ENCODE peak calls at places on chromosomes 12 and 14, in five cellular contexts. One of them, this sample, is unnamed.

GRCh38 chr14:61552196-61552595 is 143.1 kb upstream of the HIF1A start:
- DNase-seq in mesendoderm: no peak
- DNase-seq in neuronal stem cell: no peak
- DNase-seq in MM.1S: no peak
- DNase-seq in fibroblast of lung: no peak
- DNase-seq in this sample: no peak

GRCh38 chr12:29255061-29255460 is 106.0 kb downstream of the FAR2 start:
- DNase-seq in fibroblast of lung: no peak
- DNase-seq in neuronal stem cell: no peak
- DNase-seq in mesendoderm: no peak
- DNase-seq in MM.1S: no peak
- DNase-seq in this sample: no peak

GRCh38 chr12:101866615-101867373 is 10.6 kb upstream of the DRAM1 start:
- DNase-seq in MM.1S: no peak
- DNase-seq in mesendoderm: no peak
- DNase-seq in neuronal stem cell: no peak
- DNase-seq in fibroblast of lung: no peak
- DNase-seq in this sample: no peak

GRCh38 chr12:3658327-3659163 is 94.4 kb downstream of the CRACR2A start:
- DNase-seq in MM.1S: no peak
- DNase-seq in fibroblast of lung: no peak
- DNase-seq in neuronal stem cell: peak; percentile 18
- DNase-seq in mesendoderm: peak; percentile 70
- DNase-seq in this sample: peak; percentile 76

GRCh38 chr12:128077211-128077916 is 189.6 kb upstream of the TMEM132C start:
- DNase-seq in mesendoderm: no peak
- DNase-seq in MM.1S: no peak
- DNase-seq in fibroblast of lung: no peak
- DNase-seq in neuronal stem cell: no peak
- DNase-seq in this sample: no peak

GRCh38 chr12:121797937-121798801 is 4.7 kb upstream of the RHOF start:
- DNase-seq in mesendoderm: peak; percentile 81
- DNase-seq in fibroblast of lung: peak; percentile 59
- DNase-seq in MM.1S: no peak
- DNase-seq in neuronal stem cell: no peak
- DNase-seq in this sample: peak; percentile 65

GRCh38 chr14:53391631-53392030 is 238.5 kb upstream of the DDHD1 start:
- DNase-seq in fibroblast of lung: peak; percentile 97
- DNase-seq in mesendoderm: no peak
- DNase-seq in MM.1S: no peak
- DNase-seq in neuronal stem cell: no peak
- DNase-seq in this sample: no peak

GRCh38 chr12:124520258-124520657 is 47.2 kb downstream of the NCOR2 start:
- DNase-seq in mesendoderm: no peak
- DNase-seq in neuronal stem cell: no peak
- DNase-seq in fibroblast of lung: peak; percentile 84
- DNase-seq in MM.1S: no peak
- DNase-seq in this sample: no peak

GRCh38 chr12:52832960-52833905 is 878 bp downstream of the KRT79 start:
- DNase-seq in fibroblast of lung: peak; percentile 32
- DNase-seq in neuronal stem cell: no peak
- DNase-seq in MM.1S: no peak
- DNase-seq in mesendoderm: no peak
- DNase-seq in this sample: no peak

GRCh38 chr12:105899589-105899988 is 239.2 kb downstream of the NUAK1 start:
- DNase-seq in mesendoderm: no peak
- DNase-seq in fibroblast of lung: peak; percentile 18
- DNase-seq in neuronal stem cell: no peak
- DNase-seq in MM.1S: peak; percentile 34
- DNase-seq in this sample: no peak

GRCh38 chr12:130026608-130027176 is 122.9 kb upstream of the TMEM132D start:
- DNase-seq in mesendoderm: peak; percentile 51
- DNase-seq in neuronal stem cell: no peak
- DNase-seq in MM.1S: peak; percentile 17
- DNase-seq in fibroblast of lung: no peak
- DNase-seq in this sample: peak; percentile 63

GRCh38 chr14:106417224-106418049 is 891.1 kb downstream of the TMEM121 start:
- DNase-seq in fibroblast of lung: no peak
- DNase-seq in MM.1S: peak; percentile 90
- DNase-seq in mesendoderm: peak; percentile 59
- DNase-seq in neuronal stem cell: no peak
- DNase-seq in this sample: peak; percentile 15

GRCh38 chr12:68825569-68826217 is 17.7 kb downstream of the MDM2 start:
- DNase-seq in MM.1S: no peak
- DNase-seq in neuronal stem cell: no peak
- DNase-seq in fibroblast of lung: no peak
- DNase-seq in mesendoderm: no peak
- DNase-seq in this sample: no peak

GRCh38 chr14:105472496-105472991 is 2.1 kb upstream of the CRIP2 start:
- DNase-seq in MM.1S: no peak
- DNase-seq in mesendoderm: no peak
- DNase-seq in neuronal stem cell: no peak
- DNase-seq in fibroblast of lung: no peak
- DNase-seq in this sample: no peak

GRCh38 chr14:24279301-24280186 is 8.1 kb upstream of the RABGGTA start:
- DNase-seq in mesendoderm: no peak
- DNase-seq in neuronal stem cell: no peak
- DNase-seq in fibroblast of lung: no peak
- DNase-seq in MM.1S: no peak
- DNase-seq in this sample: no peak

GRCh38 chr12:112965643-112966042 is 12.7 kb upstream of the OAS2 start:
- DNase-seq in fibroblast of lung: no peak
- DNase-seq in MM.1S: no peak
- DNase-seq in neuronal stem cell: no peak
- DNase-seq in mesendoderm: no peak
- DNase-seq in this sample: no peak

GRCh38 chr12:82326905-82327503 is 31.2 kb downstream of the CCDC59 start:
- DNase-seq in fibroblast of lung: peak; percentile 13
- DNase-seq in MM.1S: peak; percentile 23
- DNase-seq in mesendoderm: peak; percentile 2
- DNase-seq in neuronal stem cell: no peak
- DNase-seq in this sample: peak; percentile 40

GRCh38 chr12:104201238-104202001 is 14.2 kb upstream of the TXNRD1 start:
- DNase-seq in MM.1S: peak; percentile 46
- DNase-seq in mesendoderm: peak; percentile 82
- DNase-seq in fibroblast of lung: peak; percentile 55
- DNase-seq in neuronal stem cell: peak; percentile 62
- DNase-seq in this sample: peak; percentile 77

GRCh38 chr14:74771409-74771808 is 8.3 kb downstream of the YLPM1 start:
- DNase-seq in mesendoderm: peak; percentile 73
- DNase-seq in fibroblast of lung: no peak
- DNase-seq in MM.1S: no peak
- DNase-seq in neuronal stem cell: no peak
- DNase-seq in this sample: no peak

GRCh38 chr12:129081755-129082250 is 228.5 kb downstream of the GLT1D1 start:
- DNase-seq in neuronal stem cell: no peak
- DNase-seq in MM.1S: no peak
- DNase-seq in fibroblast of lung: no peak
- DNase-seq in mesendoderm: no peak
- DNase-seq in this sample: no peak

GRCh38 chr12:2306012-2306411 is 253.2 kb downstream of the CACNA1C start:
- DNase-seq in neuronal stem cell: no peak
- DNase-seq in mesendoderm: peak; percentile 79
- DNase-seq in MM.1S: peak; percentile 11
- DNase-seq in fibroblast of lung: peak; percentile 56
- DNase-seq in this sample: peak; percentile 68

GRCh38 chr14:100775831-100776591 is 49.3 kb downstream of the DLK1 start:
- DNase-seq in fibroblast of lung: no peak
- DNase-seq in neuronal stem cell: no peak
- DNase-seq in mesendoderm: no peak
- DNase-seq in MM.1S: no peak
- DNase-seq in this sample: no peak

GRCh38 chr12:31506907-31507306 is 84.0 kb downstream of the DENND5B start:
- DNase-seq in fibroblast of lung: peak; percentile 91
- DNase-seq in MM.1S: no peak
- DNase-seq in mesendoderm: peak; percentile 95
- DNase-seq in neuronal stem cell: no peak
- DNase-seq in this sample: peak; percentile 23

GRCh38 chr12:114993202-114993601 is 309.2 kb upstream of the TBX3 start:
- DNase-seq in MM.1S: no peak
- DNase-seq in fibroblast of lung: no peak
- DNase-seq in neuronal stem cell: no peak
- DNase-seq in mesendoderm: no peak
- DNase-seq in this sample: no peak

GRCh38 chr14:104878582-104878981 is 13.5 kb downstream of the CEP170B start:
- DNase-seq in mesendoderm: no peak
- DNase-seq in MM.1S: no peak
- DNase-seq in fibroblast of lung: no peak
- DNase-seq in neuronal stem cell: no peak
- DNase-seq in this sample: no peak

GRCh38 chr14:92659765-92660561 is 88.5 kb downstream of the LGMN start:
- DNase-seq in MM.1S: no peak
- DNase-seq in neuronal stem cell: no peak
- DNase-seq in fibroblast of lung: no peak
- DNase-seq in mesendoderm: no peak
- DNase-seq in this sample: no peak

GRCh38 chr14:88729159-88729558 is 63.6 kb downstream of the EML5 start:
- DNase-seq in neuronal stem cell: no peak
- DNase-seq in fibroblast of lung: no peak
- DNase-seq in MM.1S: no peak
- DNase-seq in mesendoderm: no peak
- DNase-seq in this sample: no peak

GRCh38 chr14:103232831-103233319 is 101.2 kb upstream of the EIF5 start:
- DNase-seq in mesendoderm: no peak
- DNase-seq in MM.1S: no peak
- DNase-seq in fibroblast of lung: no peak
- DNase-seq in neuronal stem cell: no peak
- DNase-seq in this sample: no peak

GRCh38 chr14:30077946-30078345 is 150.3 kb upstream of the PRKD1 start:
- DNase-seq in fibroblast of lung: peak; percentile 8
- DNase-seq in neuronal stem cell: no peak
- DNase-seq in MM.1S: no peak
- DNase-seq in mesendoderm: no peak
- DNase-seq in this sample: no peak

GRCh38 chr12:49673446-49674317 is 33.5 kb downstream of the FMNL3 start:
- DNase-seq in fibroblast of lung: peak; percentile 97
- DNase-seq in neuronal stem cell: peak; percentile 69
- DNase-seq in MM.1S: no peak
- DNase-seq in mesendoderm: peak; percentile 76
- DNase-seq in this sample: peak; percentile 93

GRCh38 chr14:94320243-94320642 is 2.9 kb downstream of the SERPINA6 start:
- DNase-seq in MM.1S: no peak
- DNase-seq in mesendoderm: no peak
- DNase-seq in fibroblast of lung: no peak
- DNase-seq in neuronal stem cell: no peak
- DNase-seq in this sample: no peak

DNA sequence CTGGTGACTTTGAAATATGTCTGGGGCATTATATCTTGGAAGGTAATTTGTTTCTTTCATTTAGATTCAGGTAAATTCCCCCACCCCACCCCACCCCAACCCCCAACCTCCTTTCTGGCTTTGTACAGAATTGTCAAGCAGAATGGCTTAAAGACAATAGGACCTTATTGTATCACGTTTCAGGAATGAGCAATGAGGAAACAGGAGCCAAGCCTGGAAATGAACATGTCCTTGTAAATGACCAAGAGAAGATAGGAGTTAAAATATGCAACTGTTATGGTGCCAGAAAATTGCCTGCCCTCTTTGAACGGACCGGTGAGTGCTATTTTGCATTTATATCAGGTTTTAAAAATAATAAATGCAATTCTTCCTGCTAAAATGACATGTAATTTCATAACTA is 141.6 kb upstream of the PELI2 start:
- DNase-seq in neuronal stem cell: no peak
- DNase-seq in fibroblast of lung: peak; percentile 34
- DNase-seq in mesendoderm: no peak
- DNase-seq in MM.1S: no peak
- DNase-seq in this sample: no peak
- H3K27ac ChIP-seq in neuronal stem cell: no peak overlapping the region
- H3K27ac ChIP-seq in fibroblast of lung: no peak overlapping the region
- H3K27ac ChIP-seq in mesendoderm: no peak overlapping the region
- H3K27ac ChIP-seq in MM.1S: no peak overlapping the region
- H3K27ac ChIP-seq in this sample: no peak overlapping the region

GRCh38 chr12:48419409-48419935 is 52.9 kb upstream of the ANP32D start:
- DNase-seq in mesendoderm: peak; percentile 47
- DNase-seq in fibroblast of lung: no peak
- DNase-seq in MM.1S: no peak
- DNase-seq in neuronal stem cell: no peak
- DNase-seq in this sample: no peak
- H3K27me3 ChIP-seq in mesendoderm: no peaks in the 10 kb centered on the region
- H3K27me3 ChIP-seq in fibroblast of lung: no peaks in the 10 kb centered on the region
- H3K27me3 ChIP-seq in MM.1S: no peaks in the 10 kb centered on the region
- H3K27me3 ChIP-seq in neuronal stem cell: no peaks in the 10 kb centered on the region
- H3K27me3 ChIP-seq in this sample: no peaks in the 10 kb centered on the region

DNA sequence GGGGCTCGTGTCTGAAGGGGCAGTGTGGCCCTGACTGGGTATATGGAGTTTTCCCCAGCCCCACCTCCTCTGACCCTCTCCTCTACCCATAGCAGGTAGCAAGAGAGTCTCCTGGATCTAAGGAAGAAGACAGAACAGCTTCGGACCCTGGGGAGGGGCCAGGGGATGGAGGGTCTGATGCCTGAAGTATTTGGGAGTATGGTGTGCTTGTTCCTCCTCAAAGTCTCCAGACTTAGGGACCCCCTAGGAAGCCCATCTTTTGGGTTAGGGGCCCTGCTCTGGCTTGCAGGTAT is 579 bp upstream of the HOXC8 start:
- DNase-seq in mesendoderm: no peak
- DNase-seq in MM.1S: no peak
- DNase-seq in fibroblast of lung: no peak
- DNase-seq in neuronal stem cell: no peak
- DNase-seq in this sample: no peak
- H3K9ac ChIP-seq in mesendoderm: no peak overlapping the region
- H3K9ac ChIP-seq in MM.1S: no peak overlapping the region
- H3K9ac ChIP-seq in fibroblast of lung: no peak overlapping the region
- H3K9ac ChIP-seq in neuronal stem cell: no peak overlapping the region
- H3K9ac ChIP-seq in this sample: no peak overlapping the region

DNA sequence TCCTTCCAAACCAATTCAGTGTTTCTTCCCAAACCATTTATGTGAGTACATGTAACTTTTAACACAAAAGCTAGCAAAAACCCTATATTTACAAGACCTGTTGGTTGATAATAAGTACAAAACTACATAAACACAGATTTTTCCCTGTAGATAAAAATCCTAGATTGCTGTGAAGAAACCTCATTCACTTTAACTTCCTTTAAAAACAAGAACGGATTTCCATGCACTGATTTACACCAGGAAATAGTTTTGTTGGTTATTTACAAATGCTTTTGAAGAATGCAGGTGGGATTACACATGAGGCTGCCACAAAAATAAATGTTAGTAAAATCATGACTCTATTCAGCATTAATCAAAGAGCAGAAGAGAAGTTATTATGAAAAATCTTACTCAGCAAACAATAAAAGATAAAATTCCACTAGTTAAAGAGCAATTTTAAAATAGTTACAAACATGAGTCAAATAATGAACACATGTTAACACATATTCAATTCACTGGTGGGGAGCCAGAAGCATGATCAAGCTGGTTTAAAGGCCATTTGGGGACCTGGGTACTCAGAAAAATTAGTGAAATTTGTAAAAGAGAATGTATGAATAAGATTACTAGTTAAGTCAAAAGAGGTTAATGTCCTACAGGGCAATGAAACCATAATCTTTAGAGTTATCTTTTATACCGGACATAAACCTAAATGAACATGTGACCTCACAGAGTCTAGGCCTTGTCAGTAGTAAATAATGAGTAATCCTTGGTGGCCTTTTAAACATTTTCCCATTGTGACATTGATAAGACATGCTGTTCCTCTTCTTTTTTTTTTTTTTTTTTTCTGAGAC is 80.0 kb downstream of the PHLDA1 start:
- DNase-seq in neuronal stem cell: no peak
- DNase-seq in mesendoderm: no peak
- DNase-seq in MM.1S: no peak
- DNase-seq in fibroblast of lung: peak; percentile 17
- DNase-seq in this sample: no peak
- H3K27ac ChIP-seq in neuronal stem cell: no peak overlapping the region
- H3K27ac ChIP-seq in mesendoderm: no peak overlapping the region
- H3K27ac ChIP-seq in MM.1S: no peak overlapping the region
- H3K27ac ChIP-seq in fibroblast of lung: peak overlapping the region; percentile 83
- H3K27ac ChIP-seq in this sample: no peak overlapping the region